ENCODE peak calls at places on chromosomes 1 and 21, in eight cellular contexts. One of them, this sample, is unnamed.

GRCh38 chr1:29621826-29622435 is 385.6 kb downstream of the PTPRU start:
- DNase-seq in astrocyte of the spinal cord: no peak
- DNase-seq in NCI-H2029: no peak
- DNase-seq in NCI-H2171: no peak
- DNase-seq in activated T-helper 1 cell treated with Interleukin-2 at 50 U/mL for 16 hours: no peak
- DNase-seq in HTR-8/SVneo: no peak
- DNase-seq in heart right ventricle: no peak
- DNase-seq in H54: no peak
- DNase-seq in this sample: no peak

GRCh38 chr1:219264557-219264956 is 90.9 kb downstream of the LYPLAL1 start:
- DNase-seq in H54: no peak
- DNase-seq in astrocyte of the spinal cord: peak
- DNase-seq in HTR-8/SVneo: no peak
- DNase-seq in NCI-H2171: no peak
- DNase-seq in NCI-H2029: no peak
- DNase-seq in heart right ventricle: no peak
- DNase-seq in activated T-helper 1 cell treated with Interleukin-2 at 50 U/mL for 16 hours: no peak
- DNase-seq in this sample: no peak

GRCh38 chr21:17775431-17776126 is 43.6 kb downstream of the C21orf91 start:
- DNase-seq in activated T-helper 1 cell treated with Interleukin-2 at 50 U/mL for 16 hours: peak
- DNase-seq in astrocyte of the spinal cord: no peak
- DNase-seq in NCI-H2171: no peak
- DNase-seq in NCI-H2029: no peak
- DNase-seq in heart right ventricle: no peak
- DNase-seq in HTR-8/SVneo: no peak
- DNase-seq in H54: no peak
- DNase-seq in this sample: no peak

GRCh38 chr1:204711947-204712701 is 26.6 kb upstream of the LRRN2 start:
- DNase-seq in activated T-helper 1 cell treated with Interleukin-2 at 50 U/mL for 16 hours: no peak
- DNase-seq in NCI-H2029: no peak
- DNase-seq in astrocyte of the spinal cord: no peak
- DNase-seq in HTR-8/SVneo: no peak
- DNase-seq in NCI-H2171: peak
- DNase-seq in heart right ventricle: peak
- DNase-seq in H54: no peak
- DNase-seq in this sample: no peak

GRCh38 chr1:201172336-201172735 is 18.1 kb upstream of the TMEM9 start:
- DNase-seq in NCI-H2171: no peak
- DNase-seq in activated T-helper 1 cell treated with Interleukin-2 at 50 U/mL for 16 hours: no peak
- DNase-seq in NCI-H2029: no peak
- DNase-seq in H54: no peak
- DNase-seq in heart right ventricle: no peak
- DNase-seq in astrocyte of the spinal cord: no peak
- DNase-seq in HTR-8/SVneo: no peak
- DNase-seq in this sample: no peak

GRCh38 chr1:75765697-75766355 is 20.2 kb upstream of the RABGGTB start:
- DNase-seq in HTR-8/SVneo: peak
- DNase-seq in H54: peak
- DNase-seq in NCI-H2029: no peak
- DNase-seq in activated T-helper 1 cell treated with Interleukin-2 at 50 U/mL for 16 hours: no peak
- DNase-seq in heart right ventricle: no peak
- DNase-seq in astrocyte of the spinal cord: peak
- DNase-seq in NCI-H2171: no peak
- DNase-seq in this sample: no peak

GRCh38 chr1:48236716-48237470 is 14.4 kb downstream of the SLC5A9 start:
- DNase-seq in astrocyte of the spinal cord: peak
- DNase-seq in NCI-H2029: peak
- DNase-seq in heart right ventricle: no peak
- DNase-seq in NCI-H2171: peak
- DNase-seq in H54: no peak
- DNase-seq in activated T-helper 1 cell treated with Interleukin-2 at 50 U/mL for 16 hours: no peak
- DNase-seq in HTR-8/SVneo: peak
- DNase-seq in this sample: no peak

GRCh38 chr21:34761758-34762330 is 93.0 kb downstream of the CLIC6 start:
- DNase-seq in astrocyte of the spinal cord: no peak
- DNase-seq in heart right ventricle: no peak
- DNase-seq in H54: no peak
- DNase-seq in NCI-H2029: no peak
- DNase-seq in NCI-H2171: no peak
- DNase-seq in activated T-helper 1 cell treated with Interleukin-2 at 50 U/mL for 16 hours: no peak
- DNase-seq in HTR-8/SVneo: no peak
- DNase-seq in this sample: no peak

GRCh38 chr21:46161800-46162592 is 6.6 kb upstream of the FTCD start:
- DNase-seq in H54: no peak
- DNase-seq in heart right ventricle: no peak
- DNase-seq in NCI-H2029: no peak
- DNase-seq in astrocyte of the spinal cord: no peak
- DNase-seq in HTR-8/SVneo: no peak
- DNase-seq in NCI-H2171: no peak
- DNase-seq in activated T-helper 1 cell treated with Interleukin-2 at 50 U/mL for 16 hours: no peak
- DNase-seq in this sample: peak

GRCh38 chr1:109301874-109302273 is 4.9 kb downstream of the MYBPHL start:
- DNase-seq in HTR-8/SVneo: no peak
- DNase-seq in NCI-H2171: no peak
- DNase-seq in astrocyte of the spinal cord: no peak
- DNase-seq in H54: no peak
- DNase-seq in heart right ventricle: no peak
- DNase-seq in NCI-H2029: no peak
- DNase-seq in activated T-helper 1 cell treated with Interleukin-2 at 50 U/mL for 16 hours: no peak
- DNase-seq in this sample: no peak

GRCh38 chr1:78536427-78536826 is 45.7 kb downstream of the PTGFR start:
- DNase-seq in HTR-8/SVneo: no peak
- DNase-seq in H54: no peak
- DNase-seq in NCI-H2029: no peak
- DNase-seq in activated T-helper 1 cell treated with Interleukin-2 at 50 U/mL for 16 hours: no peak
- DNase-seq in NCI-H2171: no peak
- DNase-seq in astrocyte of the spinal cord: peak
- DNase-seq in heart right ventricle: no peak
- DNase-seq in this sample: no peak

GRCh38 chr1:197660389-197660788 is 114.9 kb downstream of the DENND1B start:
- DNase-seq in H54: no peak
- DNase-seq in activated T-helper 1 cell treated with Interleukin-2 at 50 U/mL for 16 hours: no peak
- DNase-seq in heart right ventricle: no peak
- DNase-seq in NCI-H2029: no peak
- DNase-seq in astrocyte of the spinal cord: no peak
- DNase-seq in HTR-8/SVneo: no peak
- DNase-seq in NCI-H2171: no peak
- DNase-seq in this sample: no peak

GRCh38 chr1:115184951-115185331 is 95.6 kb upstream of the TSPAN2 start:
- DNase-seq in activated T-helper 1 cell treated with Interleukin-2 at 50 U/mL for 16 hours: no peak
- DNase-seq in heart right ventricle: peak
- DNase-seq in NCI-H2171: no peak
- DNase-seq in H54: peak
- DNase-seq in astrocyte of the spinal cord: peak
- DNase-seq in HTR-8/SVneo: no peak
- DNase-seq in NCI-H2029: no peak
- DNase-seq in this sample: no peak

GRCh38 chr1:156638189-156638588 is 3.7 kb upstream of the BCAN start:
- DNase-seq in heart right ventricle: no peak
- DNase-seq in activated T-helper 1 cell treated with Interleukin-2 at 50 U/mL for 16 hours: no peak
- DNase-seq in H54: no peak
- DNase-seq in NCI-H2171: no peak
- DNase-seq in HTR-8/SVneo: no peak
- DNase-seq in NCI-H2029: no peak
- DNase-seq in astrocyte of the spinal cord: no peak
- DNase-seq in this sample: no peak

GRCh38 chr1:64470670-64471217 is 815 bp downstream of the CACHD1 start:
- DNase-seq in NCI-H2171: peak
- DNase-seq in HTR-8/SVneo: peak
- DNase-seq in heart right ventricle: peak
- DNase-seq in astrocyte of the spinal cord: peak
- DNase-seq in H54: peak
- DNase-seq in activated T-helper 1 cell treated with Interleukin-2 at 50 U/mL for 16 hours: no peak
- DNase-seq in NCI-H2029: peak
- DNase-seq in this sample: peak

GRCh38 chr1:174768949-174769348 is 230.8 kb upstream of the CACYBP start:
- DNase-seq in NCI-H2029: no peak
- DNase-seq in NCI-H2171: no peak
- DNase-seq in H54: no peak
- DNase-seq in heart right ventricle: no peak
- DNase-seq in astrocyte of the spinal cord: no peak
- DNase-seq in activated T-helper 1 cell treated with Interleukin-2 at 50 U/mL for 16 hours: no peak
- DNase-seq in HTR-8/SVneo: no peak
- DNase-seq in this sample: no peak

GRCh38 chr1:160883586-160883985 is 1.4 kb downstream of the ITLN1 start:
- DNase-seq in NCI-H2029: no peak
- DNase-seq in H54: no peak
- DNase-seq in HTR-8/SVneo: no peak
- DNase-seq in heart right ventricle: no peak
- DNase-seq in astrocyte of the spinal cord: no peak
- DNase-seq in NCI-H2171: no peak
- DNase-seq in activated T-helper 1 cell treated with Interleukin-2 at 50 U/mL for 16 hours: no peak
- DNase-seq in this sample: no peak

GRCh38 chr1:111990878-111991760 is 1.7 kb upstream of the KCND3 start:
- DNase-seq in HTR-8/SVneo: peak
- DNase-seq in astrocyte of the spinal cord: no peak
- DNase-seq in activated T-helper 1 cell treated with Interleukin-2 at 50 U/mL for 16 hours: no peak
- DNase-seq in NCI-H2029: peak
- DNase-seq in heart right ventricle: peak
- DNase-seq in H54: peak
- DNase-seq in NCI-H2171: peak
- DNase-seq in this sample: peak

GRCh38 chr1:119298687-119299086 is 69.9 kb upstream of the HAO2 start:
- DNase-seq in HTR-8/SVneo: no peak
- DNase-seq in heart right ventricle: no peak
- DNase-seq in H54: no peak
- DNase-seq in NCI-H2029: peak
- DNase-seq in activated T-helper 1 cell treated with Interleukin-2 at 50 U/mL for 16 hours: no peak
- DNase-seq in astrocyte of the spinal cord: peak
- DNase-seq in NCI-H2171: no peak
- DNase-seq in this sample: no peak

GRCh38 chr1:24894002-24894401 is 36.1 kb downstream of the RUNX3 start:
- DNase-seq in activated T-helper 1 cell treated with Interleukin-2 at 50 U/mL for 16 hours: no peak
- DNase-seq in heart right ventricle: no peak
- DNase-seq in NCI-H2029: no peak
- DNase-seq in NCI-H2171: no peak
- DNase-seq in H54: no peak
- DNase-seq in HTR-8/SVneo: no peak
- DNase-seq in astrocyte of the spinal cord: no peak
- DNase-seq in this sample: peak

GRCh38 chr1:186304982-186305949 is 69.8 kb downstream of the TPR start:
- DNase-seq in activated T-helper 1 cell treated with Interleukin-2 at 50 U/mL for 16 hours: no peak
- DNase-seq in NCI-H2171: no peak
- DNase-seq in HTR-8/SVneo: peak
- DNase-seq in NCI-H2029: no peak
- DNase-seq in H54: no peak
- DNase-seq in heart right ventricle: no peak
- DNase-seq in astrocyte of the spinal cord: peak
- DNase-seq in this sample: no peak

GRCh38 chr21:32748529-32748928 is 20.7 kb upstream of the SYNJ1 start:
- DNase-seq in heart right ventricle: no peak
- DNase-seq in astrocyte of the spinal cord: no peak
- DNase-seq in HTR-8/SVneo: no peak
- DNase-seq in H54: no peak
- DNase-seq in NCI-H2029: no peak
- DNase-seq in NCI-H2171: no peak
- DNase-seq in activated T-helper 1 cell treated with Interleukin-2 at 50 U/mL for 16 hours: no peak
- DNase-seq in this sample: no peak

GRCh38 chr1:52142220-52143153 is 598 bp downstream of the ZFYVE9 start:
- DNase-seq in astrocyte of the spinal cord: peak
- DNase-seq in H54: peak
- DNase-seq in heart right ventricle: peak
- DNase-seq in NCI-H2171: peak
- DNase-seq in HTR-8/SVneo: peak
- DNase-seq in activated T-helper 1 cell treated with Interleukin-2 at 50 U/mL for 16 hours: peak
- DNase-seq in NCI-H2029: peak
- DNase-seq in this sample: peak

GRCh38 chr1:208098758-208099157 is 145.4 kb downstream of the PLXNA2 start:
- DNase-seq in heart right ventricle: no peak
- DNase-seq in activated T-helper 1 cell treated with Interleukin-2 at 50 U/mL for 16 hours: no peak
- DNase-seq in NCI-H2171: no peak
- DNase-seq in HTR-8/SVneo: no peak
- DNase-seq in astrocyte of the spinal cord: no peak
- DNase-seq in NCI-H2029: no peak
- DNase-seq in H54: no peak
- DNase-seq in this sample: no peak

GRCh38 chr1:83816836-83817235 is 182.1 kb downstream of the TTLL7 start:
- DNase-seq in heart right ventricle: no peak
- DNase-seq in H54: no peak
- DNase-seq in astrocyte of the spinal cord: no peak
- DNase-seq in NCI-H2171: no peak
- DNase-seq in NCI-H2029: no peak
- DNase-seq in activated T-helper 1 cell treated with Interleukin-2 at 50 U/mL for 16 hours: no peak
- DNase-seq in HTR-8/SVneo: no peak
- DNase-seq in this sample: no peak

GRCh38 chr1:18463063-18463462 is 17.7 kb upstream of the KLHDC7A start:
- DNase-seq in H54: no peak
- DNase-seq in HTR-8/SVneo: no peak
- DNase-seq in NCI-H2029: no peak
- DNase-seq in astrocyte of the spinal cord: no peak
- DNase-seq in heart right ventricle: no peak
- DNase-seq in NCI-H2171: no peak
- DNase-seq in activated T-helper 1 cell treated with Interleukin-2 at 50 U/mL for 16 hours: no peak
- DNase-seq in this sample: no peak

GRCh38 chr1:119782541-119783338 is 14.0 kb upstream of the HMGCS2 start:
- DNase-seq in NCI-H2171: no peak
- DNase-seq in HTR-8/SVneo: no peak
- DNase-seq in astrocyte of the spinal cord: no peak
- DNase-seq in NCI-H2029: no peak
- DNase-seq in activated T-helper 1 cell treated with Interleukin-2 at 50 U/mL for 16 hours: no peak
- DNase-seq in heart right ventricle: no peak
- DNase-seq in H54: no peak
- DNase-seq in this sample: no peak

GRCh38 chr1:227938911-227939790 is 8.6 kb downstream of the WNT9A start:
- DNase-seq in activated T-helper 1 cell treated with Interleukin-2 at 50 U/mL for 16 hours: no peak
- DNase-seq in HTR-8/SVneo: no peak
- DNase-seq in NCI-H2171: no peak
- DNase-seq in NCI-H2029: no peak
- DNase-seq in heart right ventricle: no peak
- DNase-seq in astrocyte of the spinal cord: no peak
- DNase-seq in H54: no peak
- DNase-seq in this sample: peak

GRCh38 chr21:15293251-15293650 is 228.5 kb upstream of the NRIP1 start:
- DNase-seq in heart right ventricle: no peak
- DNase-seq in astrocyte of the spinal cord: peak
- DNase-seq in activated T-helper 1 cell treated with Interleukin-2 at 50 U/mL for 16 hours: no peak
- DNase-seq in NCI-H2029: no peak
- DNase-seq in H54: peak
- DNase-seq in NCI-H2171: no peak
- DNase-seq in HTR-8/SVneo: peak
- DNase-seq in this sample: no peak

GRCh38 chr21:39454949-39455668 is 3.3 kb downstream of the SH3BGR start:
- DNase-seq in HTR-8/SVneo: no peak
- DNase-seq in heart right ventricle: peak
- DNase-seq in NCI-H2029: no peak
- DNase-seq in H54: no peak
- DNase-seq in NCI-H2171: no peak
- DNase-seq in activated T-helper 1 cell treated with Interleukin-2 at 50 U/mL for 16 hours: no peak
- DNase-seq in astrocyte of the spinal cord: no peak
- DNase-seq in this sample: no peak

GRCh38 chr1:205570796-205571537 is 60.8 kb downstream of the ELK4 start:
- DNase-seq in H54: no peak
- DNase-seq in NCI-H2029: no peak
- DNase-seq in activated T-helper 1 cell treated with Interleukin-2 at 50 U/mL for 16 hours: no peak
- DNase-seq in astrocyte of the spinal cord: no peak
- DNase-seq in HTR-8/SVneo: no peak
- DNase-seq in heart right ventricle: no peak
- DNase-seq in NCI-H2171: no peak
- DNase-seq in this sample: no peak

GRCh38 chr1:65431111-65431705 is 10.7 kb downstream of the LEPR start:
- DNase-seq in NCI-H2171: peak
- DNase-seq in activated T-helper 1 cell treated with Interleukin-2 at 50 U/mL for 16 hours: no peak
- DNase-seq in heart right ventricle: no peak
- DNase-seq in HTR-8/SVneo: no peak
- DNase-seq in H54: no peak
- DNase-seq in astrocyte of the spinal cord: peak
- DNase-seq in NCI-H2029: peak
- DNase-seq in this sample: no peak